ENCODE peak calls at places on chromosomes 5 and 9, in four cellular contexts. G is HepG2, P is K562, Y is GM12878. X is an unnamed sample.

GRCh38 chr9:71646131-71646530 is 122.2 kb downstream of the CEMIP2 start:
- DNase-seq in G (no peak), P (no peak), Y (no peak), X (no peak)

GRCh38 chr9:87500894-87501656 is 3.4 kb downstream of the DAPK1 start:
- DNase-seq in G (no peak), P (no peak), Y (no peak), X (no peak)

GRCh38 chr9:120892748-120893584 is 16.0 kb upstream of the PHF19 start:
- DNase-seq in G (no peak), P (peak; percentile 31), Y (no peak), X (no peak)

GRCh38 chr5:26329562-26330189 is 708.7 kb downstream of the CDH9 start:
- DNase-seq in G (no peak), P (no peak), Y (no peak), X (peak; percentile 10)

GRCh38 chr5:174251305-174251704 is 205.8 kb downstream of the NSG2 start:
- DNase-seq in G (no peak), P (no peak), Y (no peak), X (no peak)

GRCh38 chr9:114869845-114870244 is 60.5 kb downstream of the TNFSF8 start:
- DNase-seq in G (peak; percentile 70), P (no peak), Y (no peak), X (no peak)

GRCh38 chr5:59146729-59147128 is 563.9 kb downstream of the RAB3C start:
- DNase-seq in G (no peak), P (no peak), Y (no peak), X (no peak)

GRCh38 chr5:37846786-37847310 is 7.0 kb upstream of the GDNF start:
- DNase-seq in G (no peak), P (no peak), Y (no peak), X (no peak)

GRCh38 chr5:157603333-157604190 is 28.0 kb upstream of the ADAM19 start:
- DNase-seq in G (peak; percentile 18), P (no peak), Y (no peak), X (no peak)

GRCh38 chr5:101440173-101440572 is 537.1 kb upstream of the ST8SIA4 start:
- DNase-seq in G (no peak), P (no peak), Y (no peak), X (no peak)

GRCh38 chr5:111932628-111933027 is 175.6 kb upstream of the NREP start:
- DNase-seq in G (no peak), P (no peak), Y (no peak), X (no peak)

GRCh38 chr9:114621975-114622609 is 11.0 kb downstream of the TMEM268 start:
- DNase-seq in G (no peak), P (no peak), Y (no peak), X (no peak)

GRCh38 chr9:126069400-126069955 is 257.2 kb upstream of the MVB12B start:
- DNase-seq in G (no peak), P (no peak), Y (no peak), X (no peak)

GRCh38 chr5:150108711-150109605 is 22.6 kb upstream of the CSF1R start:
- DNase-seq in G (no peak), P (no peak), Y (no peak), X (no peak)

GRCh38 chr9:108156270-108156998 is 666.9 kb upstream of the KLF4 start:
- DNase-seq in G (no peak), P (peak; percentile 57), Y (no peak), X (no peak)

GRCh38 chr9:126386088-126386487 is 59.5 kb downstream of the MVB12B start:
- DNase-seq in G (peak; percentile 37), P (no peak), Y (no peak), X (peak; percentile 26)

GRCh38 chr9:129617167-129617566 is 3.7 kb downstream of the C9orf50 start:
- DNase-seq in G (no peak), P (no peak), Y (no peak), X (no peak)

GRCh38 chr5:170745481-170746061 is 38.0 kb upstream of the GABRP start:
- DNase-seq in G (no peak), P (no peak), Y (no peak), X (no peak)

GRCh38 chr5:123701511-123702200 is 189.7 kb downstream of the CSNK1G3 start:
- DNase-seq in G (no peak), P (no peak), Y (no peak), X (no peak)

GRCh38 chr9:117779760-117780159 is 75.6 kb downstream of the TLR4 start:
- DNase-seq in G (no peak), P (no peak), Y (no peak), X (no peak)

GRCh38 chr9:126500600-126501382 is 112.9 kb upstream of the LMX1B start:
- DNase-seq in G (peak; percentile 69), P (peak; percentile 84), Y (no peak), X (peak; percentile 79)

GRCh38 chr5:79032031-79032711 is 37.3 kb downstream of the DMGDH start:
- DNase-seq in G (no peak), P (no peak), Y (no peak), X (no peak)

GRCh38 chr9:86093788-86094555 is 5.4 kb downstream of the GOLM1 start:
- DNase-seq in G (peak; percentile 95), P (no peak), Y (peak; percentile 17), X (peak; percentile 67)

GRCh38 chr5:68711311-68712200 is 382.3 kb upstream of the SLC30A5 start:
- DNase-seq in G (no peak), P (no peak), Y (peak; percentile 72), X (no peak)

GRCh38 chr5:131171276-131171815 is 602 bp downstream of the LYRM7 start:
- DNase-seq in G (peak; percentile 27), P (no peak), Y (no peak), X (peak; percentile 13)

GRCh38 chr5:20556364-20556763 is 568.4 kb upstream of the CDH18 start:
- DNase-seq in G (no peak), P (no peak), Y (no peak), X (no peak)

GRCh38 chr5:134101686-134102439 is 12.6 kb upstream of the TCF7 start:
- DNase-seq in G (peak; percentile 58), P (peak; percentile 93), Y (peak; percentile 43), X (peak; percentile 75)

GRCh38 chr5:40911278-40911677 is 2.0 kb downstream of the C7 start:
- DNase-seq in G (no peak), P (no peak), Y (no peak), X (no peak)

DNA sequence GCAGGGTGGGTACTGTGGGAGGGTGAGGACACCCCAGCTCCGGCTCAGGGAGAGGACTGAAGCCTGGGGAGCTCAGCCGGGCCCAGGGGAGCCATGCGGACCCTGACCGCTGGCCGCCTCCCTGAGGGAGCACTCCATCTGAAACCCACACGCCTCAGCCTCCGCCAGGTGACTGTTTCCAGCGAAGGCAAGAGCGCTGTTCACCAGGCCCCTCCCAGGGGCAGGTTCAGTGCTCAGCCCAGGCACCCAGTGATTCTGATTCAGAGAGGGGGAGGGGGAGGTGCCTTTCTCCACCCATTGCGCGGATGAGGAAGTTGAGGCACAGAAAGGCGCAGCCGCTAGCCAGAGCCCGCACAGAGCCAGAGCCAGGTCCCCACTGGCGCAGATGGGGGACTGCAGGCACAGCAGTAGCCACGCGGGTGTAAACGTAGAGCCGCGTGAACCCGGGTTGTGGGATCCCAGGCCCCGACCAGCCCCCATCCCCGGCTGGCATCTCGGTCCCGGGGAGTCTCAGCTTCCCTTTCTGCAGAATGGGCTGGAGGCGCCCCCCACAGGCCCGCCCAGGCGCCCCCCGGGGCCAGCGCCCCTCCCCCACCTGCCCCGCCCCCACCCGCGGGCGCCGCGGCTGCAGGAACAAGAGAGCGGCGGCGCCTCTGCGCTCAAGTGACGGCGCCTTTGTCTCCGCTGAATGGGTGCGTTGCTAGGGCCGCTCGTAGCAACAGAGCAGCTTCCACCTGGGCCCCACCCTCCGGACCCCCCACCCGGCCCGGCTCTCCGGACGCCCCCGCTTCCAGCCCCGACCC is 27.2 kb downstream of the ADGRD2 start:
- DNase-seq in G (no peak), P (peak; percentile 81), Y (no peak), X (peak; percentile 53)
- TF ChIP-seq SP1 in G (no peak), P (no peak), Y (no peak), X (no peak)

GRCh38 chr5:135829179-135829578 is 5.3 kb upstream of the SLC25A48 start:
- DNase-seq in G (no peak), P (no peak), Y (no peak), X (no peak)
- TF ChIP-seq TARDBP in G (no peak), P (no peak), Y (no peak), X (no peak)

DNA sequence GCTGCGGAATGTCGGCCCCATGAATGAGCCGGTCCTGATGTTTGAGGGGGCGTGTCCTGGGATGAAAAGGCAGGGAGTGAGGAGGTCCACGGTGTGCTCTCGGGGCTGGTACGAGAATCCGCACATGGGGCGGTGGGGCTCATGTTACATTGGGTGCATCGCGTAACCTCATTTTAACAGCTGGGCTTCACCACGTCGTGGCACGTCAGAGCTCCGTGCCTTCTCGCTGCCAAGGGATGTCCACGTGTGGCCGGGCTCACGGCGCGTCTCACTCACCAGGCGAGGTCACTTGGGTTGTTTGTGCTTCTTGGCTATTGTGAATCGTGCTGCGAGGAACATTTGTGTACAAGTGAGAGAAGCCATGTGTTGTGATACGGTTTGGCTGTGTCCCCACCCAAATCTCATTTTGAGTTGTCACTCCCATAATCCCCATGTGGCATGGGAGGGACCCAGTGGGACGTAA is 29.1 kb upstream of the IRX4 start:
- DNase-seq in G (no peak), P (no peak), Y (no peak), X (no peak)
- TF ChIP-seq SP1 in G (no peak), P (no peak), Y (no peak), X (no peak)

GRCh38 chr9:109417054-109417453 is 81.1 kb downstream of the PTPN3 start:
- DNase-seq in G (no peak), P (no peak), Y (no peak), X (no peak)
- TF ChIP-seq TARDBP in G (no peak), P (no peak), Y (no peak), X (no peak)

X was measured in HEK293T.